ENCODE peak calls at places on chromosomes 4 and X, in six cellular contexts. M is activated T-cell treated with anti-CD3 and anti-CD28 coated beads, Interleukin-2, amount 50 U/mL, for 4 hours; K is stimulated activated CD8-positive, alpha-beta memory T cell treated with anti-CD3 and anti-CD28 coated beads, Interleukin-4, amount 100 ng/mL, for 4 hours; Z is right lobe of liver; D is stimulated activated CD4-positive, alpha-beta T cell treated with anti-CD3 and anti-CD28 coated beads, TNF-alpha, amount 100 ng/mL, for 4 hours; Q is fibroblast of lung. G is an unnamed sample.

GRCh38 chrX:45515262-45516215 is 314.9 kb upstream of the DIPK2B start:
- DNase-seq in K (no peak), Z (peak), Q (peak), D (no peak), M (peak), G (no peak)

GRCh38 chr4:88962430-88962829 is 94.6 kb downstream of the FAM13A start:
- DNase-seq in K (no peak), D (no peak), Z (no peak), M (no peak), Q (no peak), G (no peak)

GRCh38 chr4:25782482-25782881 is 80.3 kb downstream of the SEL1L3 start:
- DNase-seq in K (no peak), Z (no peak), M (no peak), D (no peak), Q (no peak), G (no peak)

GRCh38 chrX:155768036-155768769 is 112.9 kb upstream of the VAMP7 start:
- DNase-seq in D (no peak), Q (peak), M (no peak), K (no peak), Z (peak), G (no peak)

GRCh38 chr4:111228396-111228795 is 605.5 kb upstream of the PITX2 start:
- DNase-seq in D (no peak), M (no peak), Z (no peak), Q (peak), K (no peak), G (no peak)

GRCh38 chr4:140247237-140247636 is 93.3 kb upstream of the MAML3 start:
- DNase-seq in M (no peak), K (no peak), Q (no peak), D (no peak), Z (no peak), G (no peak)

GRCh38 chr4:119627267-119628190 is 1.1 kb downstream of the PDE5A start:
- DNase-seq in D (peak), Q (peak), K (no peak), M (peak), Z (peak), G (peak)

GRCh38 chr4:158015241-158015640 is 157.6 kb downstream of the GASK1B start:
- DNase-seq in D (no peak), M (no peak), Q (peak), K (no peak), Z (no peak), G (no peak)

GRCh38 chr4:112213091-112213490 is 18.5 kb upstream of the AP1AR start:
- DNase-seq in Q (peak), Z (no peak), D (no peak), K (no peak), M (no peak), G (no peak)

GRCh38 chrX:69285401-69285871 is 120.2 kb upstream of the PJA1 start:
- DNase-seq in K (no peak), M (no peak), Q (no peak), Z (no peak), D (no peak), G (no peak)